ENCODE peak calls at places on chromosomes 12 and 14, in six cellular contexts. S, K, B, H, Z and G are unnamed samples. For H3K36me3, the result is how much of the 10 kb centered on the place peaks cover.

GRCh38 chr12:131448254-131448795 is 262.6 kb upstream of the SFSWAP start:
- DNase-seq in S (no peak), K (no peak), B (no peak), H (no peak), Z (no peak), G (no peak)

GRCh38 chr14:49849213-49849847 is 3.3 kb downstream of the NEMF start:
- DNase-seq in S (no peak), K (no peak), B (no peak), H (no peak), Z (no peak), G (no peak)

GRCh38 chr12:97875064-97875463 is 412.5 kb downstream of the RMST start:
- DNase-seq in S (no peak), K (no peak), B (no peak), H (no peak), Z (no peak), G (no peak)

GRCh38 chr12:123139926-123140674 is 10.8 kb downstream of the PITPNM2 start:
- DNase-seq in S (no peak), K (no peak), B (peak), H (peak), Z (no peak), G (peak)

GRCh38 chr12:92552412-92553108 is 150.2 kb upstream of the PLEKHG7 start:
- DNase-seq in S (no peak), K (no peak), B (no peak), H (peak), Z (no peak), G (peak)

GRCh38 chr14:92686763-92687427 is 61.5 kb downstream of the LGMN start:
- DNase-seq in S (peak), K (peak), B (peak), H (peak), Z (peak), G (peak)

GRCh38 chr14:42532194-42532593 is 925.5 kb downstream of the LRFN5 start:
- DNase-seq in S (no peak), K (no peak), B (no peak), H (no peak), Z (no peak), G (no peak)

GRCh38 chr14:63677891-63678379 is 36.3 kb upstream of the WDR89 start:
- DNase-seq in S (no peak), K (no peak), B (no peak), H (no peak), Z (no peak), G (peak)

GRCh38 chr12:107560194-107560905 is 125.2 kb upstream of the PWP1 start:
- DNase-seq in S (no peak), K (no peak), B (no peak), H (no peak), Z (no peak), G (no peak)

GRCh38 chr12:87656311-87656710 is 372.9 kb downstream of the C12orf50 start:
- DNase-seq in S (no peak), K (no peak), B (no peak), H (no peak), Z (no peak), G (no peak)

GRCh38 chr12:53754633-53755261 is 3.0 kb upstream of the CISTR start:
- DNase-seq in S (no peak), K (no peak), B (no peak), H (no peak), Z (peak), G (peak)

GRCh38 chr12:102426599-102427541 is 53.5 kb downstream of the IGF1 start:
- DNase-seq in S (no peak), K (no peak), B (no peak), H (no peak), Z (no peak), G (no peak)

GRCh38 chr14:32252030-32252670 is 49.1 kb upstream of the RNU6-8 start:
- DNase-seq in S (peak), K (peak), B (peak), H (peak), Z (peak), G (peak)

GRCh38 chr12:49347307-49348237 is 884 bp downstream of the DNAJC22 start:
- DNase-seq in S (peak), K (peak), B (peak), H (peak), Z (peak), G (peak)

GRCh38 chr12:8630131-8630530 is 17.5 kb upstream of the AICDA start:
- DNase-seq in S (no peak), K (no peak), B (no peak), H (no peak), Z (no peak), G (no peak)

GRCh38 chr14:79062226-79062625 is 892.1 kb downstream of the NRXN3 start:
- DNase-seq in S (no peak), K (no peak), B (no peak), H (no peak), Z (no peak), G (no peak)

GRCh38 chr12:119491814-119492213 is 101.8 kb upstream of the TMEM233 start:
- DNase-seq in S (no peak), K (no peak), B (no peak), H (no peak), Z (no peak), G (no peak)

GRCh38 chr12:89016970-89017778 is 335.1 kb downstream of the DUSP6 start:
- DNase-seq in S (peak), K (no peak), B (peak), H (peak), Z (peak), G (peak)

GRCh38 chr14:79663453-79663852 is 547.9 kb downstream of the DIO2 start:
- DNase-seq in S (no peak), K (no peak), B (no peak), H (no peak), Z (no peak), G (no peak)

GRCh38 chr12:88889326-88890110 is 309.2 kb upstream of the KITLG start:
- DNase-seq in S (no peak), K (no peak), B (no peak), H (no peak), Z (no peak), G (no peak)

GRCh38 chr14:71783786-71784185 is 148.4 kb upstream of the RGS6 start:
- DNase-seq in S (no peak), K (no peak), B (no peak), H (no peak), Z (no peak), G (no peak)

GRCh38 chr14:42918615-42919014 is 1311.9 kb downstream of the LRFN5 start:
- DNase-seq in S (no peak), K (no peak), B (no peak), H (no peak), Z (no peak), G (no peak)

GRCh38 chr12:64450711-64451486 is 1.0 kb upstream of the TBK1 start:
- DNase-seq in S (peak), K (no peak), B (no peak), H (peak), Z (peak), G (peak)

GRCh38 chr12:63086149-63086915 is 64.7 kb downstream of the AVPR1A start:
- DNase-seq in S (no peak), K (no peak), B (no peak), H (no peak), Z (no peak), G (no peak)

GRCh38 chr14:102249041-102249440 is 55.9 kb downstream of the MOK start:
- DNase-seq in S (no peak), K (no peak), B (no peak), H (no peak), Z (no peak), G (peak)

GRCh38 chr14:55438066-55438683 is 2.2 kb downstream of the TBPL2 start:
- DNase-seq in S (peak), K (no peak), B (peak), H (peak), Z (peak), G (peak)

GRCh38 chr12:23949212-23950010 is at the start of gene SOX5:
- DNase-seq in S (peak), K (no peak), B (no peak), H (no peak), Z (no peak), G (peak)

GRCh38 chr12:79420146-79420618 is 270.6 kb downstream of the PAWR start:
- DNase-seq in S (no peak), K (no peak), B (no peak), H (peak), Z (peak), G (peak)

GRCh38 chr14:103546651-103547454 is 15.6 kb downstream of the BAG5 start:
- DNase-seq in S (peak), K (peak), B (peak), H (peak), Z (peak), G (peak)

GRCh38 chr12:13571035-13571434 is 374.5 kb downstream of the EMP1 start:
- DNase-seq in S (no peak), K (no peak), B (no peak), H (no peak), Z (no peak), G (no peak)

GRCh38 chr14:34331728-34332623 is 130.1 kb downstream of the SPTSSA start:
- DNase-seq in S (peak), K (peak), B (peak), H (peak), Z (peak), G (peak)

GRCh38 chr12:46774011-46774633 is 51.7 kb downstream of the SLC38A4 start:
- DNase-seq in S (no peak), K (no peak), B (no peak), H (no peak), Z (no peak), G (peak)

GRCh38 chr12:13041224-13041623 is 3.0 kb upstream of the FAM234B start:
- DNase-seq in S (no peak), K (no peak), B (no peak), H (no peak), Z (no peak), G (no peak)

GRCh38 chr12:105402366-105402765 is 71.9 kb downstream of the C12orf75 start:
- DNase-seq in S (no peak), K (no peak), B (no peak), H (no peak), Z (no peak), G (no peak)

GRCh38 chr14:74238974-74239847 is at the start of gene VSX2:
- DNase-seq in S (no peak), K (no peak), B (no peak), H (no peak), Z (no peak), G (no peak)

GRCh38 chr14:55103005-55103640 is 25.9 kb upstream of the LGALS3 start:
- DNase-seq in S (no peak), K (peak), B (peak), H (peak), Z (peak), G (peak)

GRCh38 chr12:15209782-15210181 is 11.4 kb downstream of the RERG start:
- DNase-seq in S (no peak), K (no peak), B (peak), H (no peak), Z (no peak), G (no peak)

GRCh38 chr14:64792871-64793560 is 86.7 kb downstream of the SPTB start:
- DNase-seq in S (no peak), K (no peak), B (no peak), H (no peak), Z (no peak), G (no peak)

GRCh38 chr14:64795211-64795610 is 84.5 kb downstream of the SPTB start:
- DNase-seq in S (no peak), K (no peak), B (no peak), H (no peak), Z (no peak), G (no peak)

GRCh38 chr14:64799555-64799954 is 80.2 kb downstream of the SPTB start:
- DNase-seq in S (no peak), K (no peak), B (no peak), H (no peak), Z (no peak), G (no peak)

GRCh38 chr14:64795921-64796320 is 83.8 kb downstream of the SPTB start:
- DNase-seq in S (peak), K (no peak), B (no peak), H (no peak), Z (no peak), G (no peak)

DNA sequence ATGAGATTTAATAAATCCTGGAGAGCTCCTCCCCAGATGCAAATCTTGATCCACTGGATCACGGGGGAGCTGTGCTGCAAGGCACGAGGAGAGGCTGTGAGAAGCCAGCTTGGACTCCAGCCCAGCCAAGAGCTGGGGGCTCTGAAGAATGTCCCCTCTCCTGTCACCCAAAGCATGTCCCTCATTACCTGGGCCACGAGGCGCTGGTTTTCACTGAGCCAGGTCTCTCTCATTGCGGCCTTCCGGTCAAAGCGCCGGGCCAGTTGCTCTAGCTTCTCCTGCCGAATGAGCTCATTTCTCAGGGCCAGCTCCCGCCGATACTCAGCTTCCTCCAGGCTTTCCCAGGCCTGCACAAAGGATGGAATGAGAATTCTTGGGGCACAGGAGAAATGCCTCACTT is 83.3 kb downstream of the SPTB start:
- DNase-seq in S (no peak), K (no peak), B (no peak), H (no peak), Z (no peak), G (no peak)
- H3K36me3 ChIP-seq in S (under half), K (under half), B (under half), H (under half), Z (under half), G (under half)

GRCh38 chr12:120542166-120542565 is 8.0 kb downstream of the RNF10 start:
- DNase-seq in S (no peak), K (no peak), B (no peak), H (no peak), Z (no peak), G (no peak)

GRCh38 chr12:120538281-120539156 is 4.4 kb downstream of the RNF10 start:
- DNase-seq in S (peak), K (no peak), B (peak), H (peak), Z (no peak), G (peak)

GRCh38 chr12:120536064-120536791 is 2.1 kb downstream of the RNF10 start:
- DNase-seq in S (no peak), K (peak), B (peak), H (peak), Z (peak), G (no peak)

GRCh38 chr12:120540445-120540844 is 6.3 kb downstream of the RNF10 start:
- DNase-seq in S (no peak), K (no peak), B (no peak), H (no peak), Z (no peak), G (peak)

GRCh38 chr12:120539303-120539702 is 5.1 kb downstream of the RNF10 start:
- DNase-seq in S (peak), K (no peak), B (no peak), H (no peak), Z (no peak), G (peak)
- H3K36me3 ChIP-seq in S (under half), K (under half), B (under half), H (under half), Z (half or more), G (under half)

DNA sequence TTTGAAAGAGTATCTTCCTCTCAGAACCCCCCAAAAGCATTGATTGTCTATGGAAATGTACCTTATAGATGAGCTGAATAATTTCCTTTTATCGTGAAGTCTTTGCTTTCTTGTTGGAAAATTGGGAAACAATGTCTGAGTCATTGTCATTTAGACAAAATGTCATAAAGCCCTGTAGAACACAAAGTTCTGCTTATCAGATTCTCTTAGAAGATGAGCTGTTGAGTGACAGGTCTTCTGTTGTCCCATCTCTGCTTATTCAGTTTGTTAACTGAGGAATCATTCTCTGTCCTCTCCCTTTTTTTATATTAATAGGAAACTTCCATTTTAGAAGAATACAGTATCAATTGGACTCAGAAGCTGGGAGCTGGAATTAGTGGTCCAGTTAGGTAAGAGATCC is 22.9 kb downstream of the MAPKAPK5 start:
- DNase-seq in S (no peak), K (no peak), B (no peak), H (no peak), Z (no peak), G (no peak)
- H3K36me3 ChIP-seq in S (under half), K (under half), B (under half), H (under half), Z (half or more), G (under half)

GRCh38 chr12:132740313-132740646 is 21.4 kb downstream of the ANKLE2 start:
- DNase-seq in S (no peak), K (no peak), B (no peak), H (no peak), Z (no peak), G (no peak)

GRCh38 chr12:132743831-132744230 is 17.8 kb downstream of the ANKLE2 start:
- DNase-seq in S (no peak), K (no peak), B (no peak), H (no peak), Z (no peak), G (no peak)

GRCh38 chr12:132739600-132740312 is 21.9 kb downstream of the ANKLE2 start:
- DNase-seq in S (no peak), K (no peak), B (no peak), H (no peak), Z (no peak), G (no peak)

GRCh38 chr12:132740652-132741051 is 21.0 kb downstream of the ANKLE2 start:
- DNase-seq in S (no peak), K (no peak), B (no peak), H (no peak), Z (no peak), G (no peak)

GRCh38 chr12:132741620-132742019 is 20.0 kb downstream of the ANKLE2 start:
- DNase-seq in S (no peak), K (no peak), B (no peak), H (no peak), Z (no peak), G (no peak)
- H3K36me3 ChIP-seq in S (half or more), K (half or more), B (half or more), H (under half), Z (half or more), G (half or more)

GRCh38 chr12:103952497-103952896 is 13.2 kb upstream of the TDG start:
- DNase-seq in S (no peak), K (no peak), B (no peak), H (no peak), Z (no peak), G (no peak)

GRCh38 chr12:103948746-103949406 is 16.8 kb upstream of the TDG start:
- DNase-seq in S (no peak), K (no peak), B (no peak), H (no peak), Z (no peak), G (no peak)

GRCh38 chr12:103944964-103945363 is 14.8 kb downstream of the HSP90B1 start:
- DNase-seq in S (no peak), K (no peak), B (no peak), H (no peak), Z (no peak), G (no peak)

DNA sequence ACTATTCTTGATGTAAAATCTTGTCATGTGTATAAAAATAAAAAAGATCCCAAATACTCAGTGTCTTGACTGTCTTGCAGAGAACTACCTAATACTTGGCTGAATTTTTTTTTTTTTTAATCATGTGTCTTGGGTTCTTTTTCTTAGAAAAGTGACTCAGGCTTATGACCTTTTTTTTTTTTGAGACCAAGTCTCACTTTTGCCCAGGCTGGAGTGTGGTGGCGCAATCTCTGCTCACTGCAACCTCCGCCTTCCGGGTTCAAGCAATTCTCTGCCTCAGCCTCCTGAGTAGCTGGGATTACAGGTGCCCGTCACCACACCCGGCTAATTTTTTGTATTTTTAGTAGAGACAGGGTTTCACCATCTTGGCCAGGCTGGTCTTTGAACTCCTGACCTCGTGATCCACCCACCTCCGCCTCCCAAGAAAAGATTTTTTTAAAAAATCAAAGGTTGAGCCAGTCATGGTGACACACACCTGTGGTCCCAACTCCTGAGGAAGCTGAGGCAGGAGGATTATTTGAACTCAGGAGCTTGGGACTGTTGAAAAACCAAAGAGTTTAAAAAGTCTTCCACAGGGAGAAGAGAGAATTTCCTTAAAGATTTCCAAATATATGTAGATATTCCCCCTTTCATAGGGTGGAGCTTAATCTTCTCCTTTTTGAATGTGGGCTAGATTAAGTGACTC is 17.7 kb upstream of the TDG start:
- DNase-seq in S (no peak), K (no peak), B (peak), H (no peak), Z (no peak), G (no peak)
- H3K36me3 ChIP-seq in S (half or more), K (half or more), B (half or more), H (under half), Z (half or more), G (half or more)

DNA sequence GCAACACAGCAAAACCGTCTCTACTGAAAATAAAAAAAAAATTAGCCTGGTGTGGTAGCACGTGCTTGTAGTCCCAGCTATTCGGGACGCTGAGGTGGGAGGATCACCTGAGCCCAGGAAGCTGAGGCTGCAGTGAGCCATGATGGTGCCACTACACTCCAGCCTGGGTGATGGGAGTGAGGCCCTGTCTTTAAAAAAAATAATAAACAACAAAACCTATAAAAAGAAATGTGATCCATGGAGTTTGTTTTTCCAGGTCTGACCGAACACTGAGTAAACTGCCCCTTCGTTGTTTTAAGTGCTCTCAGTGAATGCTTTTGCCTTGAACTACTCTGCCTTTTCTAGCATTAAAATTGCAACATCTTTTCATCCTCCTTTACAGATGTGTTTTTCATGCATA is 76.8 kb downstream of the TESC start:
- DNase-seq in S (no peak), K (no peak), B (peak), H (no peak), Z (no peak), G (no peak)
- H3K36me3 ChIP-seq in S (under half), K (under half), B (under half), H (under half), Z (under half), G (under half)

GRCh38 chr14:52005625-52006024 is 16.3 kb downstream of the RTRAF start:
- DNase-seq in S (no peak), K (no peak), B (no peak), H (no peak), Z (no peak), G (no peak)
- H3K36me3 ChIP-seq in S (half or more), K (half or more), B (half or more), H (under half), Z (half or more), G (half or more)

DNA sequence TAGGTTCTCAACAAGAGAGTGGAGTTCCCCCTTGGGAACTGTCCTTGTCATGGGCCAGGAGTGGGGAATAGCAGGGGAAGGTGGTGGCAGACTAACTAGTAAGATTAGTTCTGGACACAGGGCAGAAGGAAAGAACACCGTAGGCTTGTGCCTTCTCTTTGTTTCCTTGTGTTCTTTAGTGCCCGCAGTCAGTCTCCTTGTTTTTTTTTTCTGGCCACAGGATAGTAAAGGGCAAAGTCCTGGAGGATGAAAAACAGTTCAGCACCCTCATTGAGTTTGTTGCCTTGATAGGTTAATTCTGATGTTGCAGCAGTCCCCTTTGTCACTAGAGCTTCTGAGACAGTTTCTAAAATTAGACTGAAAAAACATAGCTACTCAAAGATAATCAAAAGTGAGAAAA is 8.4 kb downstream of the PEX5 start:
- DNase-seq in S (no peak), K (no peak), B (no peak), H (no peak), Z (no peak), G (no peak)
- H3K36me3 ChIP-seq in S (under half), K (under half), B (under half), H (under half), Z (half or more), G (under half)